ENCODE peak calls at places on chromosomes 6 and 20, in seven cellular contexts. G is stimulated activated effector memory CD8-positive, alpha-beta T cell treated with anti-CD3 and anti-CD28 coated beads, Interleukin-12 subunit alpha, Interleukin-12 subunit beta, amount 100 ng/mL, for 72 hours; Z is NCI-H1417; P is neural crest cell; H is substantia nigra; L is activated T-cell treated with anti-CD3 and anti-CD28 coated beads, Interleukin-2, amount 50 U/mL, for 24 hours; F is fibroblast of mammary gland. C is an unnamed sample.

GRCh38 chr6:21965029-21965428 is 331.8 kb downstream of the PRL start:
- DNase-seq in L (no peak), H (no peak), F (no peak), G (no peak), Z (no peak), P (no peak), C (no peak)

GRCh38 chr20:51184289-51184688 is 161.4 kb upstream of the KCNG1 start:
- DNase-seq in L (no peak), Z (no peak), P (no peak), F (peak), G (no peak), H (no peak), C (no peak)

GRCh38 chr20:1899169-1899525 is 3.9 kb downstream of the SIRPA start:
- DNase-seq in P (no peak), H (no peak), G (no peak), L (no peak), F (no peak), Z (no peak), C (no peak)

GRCh38 chr6:72446427-72446826 is 175.4 kb upstream of the KCNQ5 start:
- DNase-seq in H (no peak), G (no peak), P (no peak), L (no peak), F (no peak), Z (no peak), C (peak)

GRCh38 chr20:43564993-43565757 is 6.3 kb downstream of the SGK2 start:
- DNase-seq in F (no peak), P (no peak), Z (no peak), L (no peak), H (peak), G (no peak), C (no peak)

GRCh38 chr6:144286503-144287393 is 1.6 kb downstream of the UTRN start:
- DNase-seq in H (peak), G (no peak), P (peak), F (peak), Z (no peak), L (peak), C (peak)

GRCh38 chr6:83341765-83342164 is 89.1 kb downstream of the ME1 start:
- DNase-seq in F (peak), G (no peak), Z (no peak), P (no peak), L (no peak), H (no peak), C (no peak)

GRCh38 chr6:133743621-133744020 is 145.3 kb upstream of the TCF21 start:
- DNase-seq in Z (no peak), G (no peak), L (no peak), F (no peak), H (no peak), P (no peak), C (no peak)

GRCh38 chr6:45590751-45591184 is 213.0 kb upstream of the SUPT3H start:
- DNase-seq in G (no peak), F (peak), H (no peak), P (no peak), L (no peak), Z (no peak), C (peak)

GRCh38 chr20:46174469-46175126 is 56.5 kb downstream of the CD40 start:
- DNase-seq in F (peak), L (peak), H (peak), G (peak), P (peak), Z (no peak), C (peak)

GRCh38 chr6:44039191-44039719 is 88.0 kb downstream of the MRPL14 start:
- DNase-seq in F (no peak), H (no peak), L (no peak), G (no peak), Z (no peak), P (no peak), C (no peak)

GRCh38 chr6:25337431-25337830 is 58.3 kb downstream of the CARMIL1 start:
- DNase-seq in L (no peak), Z (no peak), G (no peak), H (no peak), P (no peak), F (no peak), C (no peak)

GRCh38 chr20:1949306-1949705 is 44.6 kb downstream of the PDYN start:
- DNase-seq in P (no peak), F (peak), G (no peak), H (no peak), Z (no peak), L (no peak), C (no peak)